ENCODE peak calls at places on chromosomes 6 and 20, in five cellular contexts. One of them, this sample, is unnamed.

GRCh38 chr6:63923139-63923739 is 287.6 kb downstream of the PHF3 start:
- DNase-seq in gastrocnemius medialis: no peak
- DNase-seq in CD8-positive, alpha-beta T cell: no peak
- DNase-seq in choroid plexus epithelial cell: peak
- DNase-seq in left lung: no peak
- DNase-seq in this sample: no peak

GRCh38 chr6:14441371-14441781 is 323.8 kb downstream of the CD83 start:
- DNase-seq in choroid plexus epithelial cell: no peak
- DNase-seq in left lung: no peak
- DNase-seq in gastrocnemius medialis: peak
- DNase-seq in CD8-positive, alpha-beta T cell: no peak
- DNase-seq in this sample: no peak

GRCh38 chr6:26260110-26260637 is 104.8 kb upstream of the BTN3A2 start:
- DNase-seq in gastrocnemius medialis: no peak
- DNase-seq in left lung: no peak
- DNase-seq in choroid plexus epithelial cell: no peak
- DNase-seq in CD8-positive, alpha-beta T cell: no peak
- DNase-seq in this sample: no peak

GRCh38 chr6:88165877-88166492 is at the start of gene CNR1:
- DNase-seq in CD8-positive, alpha-beta T cell: no peak
- DNase-seq in choroid plexus epithelial cell: peak
- DNase-seq in left lung: peak
- DNase-seq in gastrocnemius medialis: no peak
- DNase-seq in this sample: peak

GRCh38 chr6:166721576-166721975 is 94.5 kb upstream of the RPS6KA2 start:
- DNase-seq in CD8-positive, alpha-beta T cell: no peak
- DNase-seq in left lung: no peak
- DNase-seq in gastrocnemius medialis: no peak
- DNase-seq in choroid plexus epithelial cell: no peak
- DNase-seq in this sample: no peak

GRCh38 chr6:16731503-16732018 is 29.7 kb downstream of the ATXN1 start:
- DNase-seq in CD8-positive, alpha-beta T cell: no peak
- DNase-seq in left lung: no peak
- DNase-seq in gastrocnemius medialis: no peak
- DNase-seq in choroid plexus epithelial cell: no peak
- DNase-seq in this sample: peak

GRCh38 chr6:31438677-31439076 is 35.3 kb downstream of the MICA start:
- DNase-seq in left lung: no peak
- DNase-seq in CD8-positive, alpha-beta T cell: no peak
- DNase-seq in choroid plexus epithelial cell: no peak
- DNase-seq in gastrocnemius medialis: no peak
- DNase-seq in this sample: no peak

GRCh38 chr6:157139054-157139708 is 184.1 kb downstream of the TMEM242 start:
- DNase-seq in CD8-positive, alpha-beta T cell: no peak
- DNase-seq in gastrocnemius medialis: no peak
- DNase-seq in left lung: no peak
- DNase-seq in choroid plexus epithelial cell: no peak
- DNase-seq in this sample: no peak

GRCh38 chr6:95280690-95281273 is 296.6 kb upstream of the MANEA start:
- DNase-seq in choroid plexus epithelial cell: peak
- DNase-seq in gastrocnemius medialis: no peak
- DNase-seq in left lung: no peak
- DNase-seq in CD8-positive, alpha-beta T cell: no peak
- DNase-seq in this sample: no peak

GRCh38 chr20:62358171-62358719 is 8.9 kb downstream of the LAMA5 start:
- DNase-seq in left lung: no peak
- DNase-seq in CD8-positive, alpha-beta T cell: no peak
- DNase-seq in choroid plexus epithelial cell: no peak
- DNase-seq in gastrocnemius medialis: peak
- DNase-seq in this sample: no peak

GRCh38 chr20:20466341-20466879 is 98.5 kb downstream of the INSM1 start:
- DNase-seq in choroid plexus epithelial cell: peak
- DNase-seq in gastrocnemius medialis: no peak
- DNase-seq in CD8-positive, alpha-beta T cell: no peak
- DNase-seq in left lung: no peak
- DNase-seq in this sample: peak

GRCh38 chr6:1316482-1317220 is 4.8 kb downstream of the FOXQ1 start:
- DNase-seq in choroid plexus epithelial cell: no peak
- DNase-seq in gastrocnemius medialis: no peak
- DNase-seq in left lung: no peak
- DNase-seq in CD8-positive, alpha-beta T cell: no peak
- DNase-seq in this sample: no peak

GRCh38 chr20:31923388-31924271 is 28.2 kb downstream of the PDRG1 start:
- DNase-seq in choroid plexus epithelial cell: no peak
- DNase-seq in CD8-positive, alpha-beta T cell: no peak
- DNase-seq in gastrocnemius medialis: no peak
- DNase-seq in left lung: no peak
- DNase-seq in this sample: peak

GRCh38 chr6:3383525-3383924 is 73.3 kb downstream of the SLC22A23 start:
- DNase-seq in choroid plexus epithelial cell: peak
- DNase-seq in gastrocnemius medialis: no peak
- DNase-seq in left lung: no peak
- DNase-seq in CD8-positive, alpha-beta T cell: no peak
- DNase-seq in this sample: peak

GRCh38 chr20:48722002-48722731 is 105.6 kb downstream of the PREX1 start:
- DNase-seq in gastrocnemius medialis: no peak
- DNase-seq in choroid plexus epithelial cell: peak
- DNase-seq in left lung: peak
- DNase-seq in CD8-positive, alpha-beta T cell: no peak
- DNase-seq in this sample: peak

GRCh38 chr6:44109212-44109611 is 18.0 kb downstream of the MRPL14 start:
- DNase-seq in gastrocnemius medialis: peak
- DNase-seq in left lung: no peak
- DNase-seq in choroid plexus epithelial cell: no peak
- DNase-seq in CD8-positive, alpha-beta T cell: no peak
- DNase-seq in this sample: no peak

GRCh38 chr20:16580127-16580526 is 6.9 kb upstream of the KIF16B start:
- DNase-seq in left lung: no peak
- DNase-seq in CD8-positive, alpha-beta T cell: no peak
- DNase-seq in choroid plexus epithelial cell: peak
- DNase-seq in gastrocnemius medialis: peak
- DNase-seq in this sample: no peak

GRCh38 chr6:162777091-162777490 is 49.3 kb downstream of the PACRG start:
- DNase-seq in left lung: no peak
- DNase-seq in CD8-positive, alpha-beta T cell: no peak
- DNase-seq in gastrocnemius medialis: no peak
- DNase-seq in choroid plexus epithelial cell: no peak
- DNase-seq in this sample: no peak

GRCh38 chr6:133621751-133622150 is 267.2 kb upstream of the TCF21 start:
- DNase-seq in CD8-positive, alpha-beta T cell: no peak
- DNase-seq in choroid plexus epithelial cell: peak
- DNase-seq in left lung: no peak
- DNase-seq in gastrocnemius medialis: no peak
- DNase-seq in this sample: no peak

GRCh38 chr20:48709292-48709691 is 118.5 kb downstream of the PREX1 start:
- DNase-seq in left lung: peak
- DNase-seq in gastrocnemius medialis: no peak
- DNase-seq in CD8-positive, alpha-beta T cell: no peak
- DNase-seq in choroid plexus epithelial cell: no peak
- DNase-seq in this sample: no peak

GRCh38 chr6:137746264-137746663 is 120.8 kb upstream of the TNFAIP3 start:
- DNase-seq in left lung: no peak
- DNase-seq in gastrocnemius medialis: no peak
- DNase-seq in choroid plexus epithelial cell: no peak
- DNase-seq in CD8-positive, alpha-beta T cell: no peak
- DNase-seq in this sample: peak

GRCh38 chr20:10449270-10449669 is 14.2 kb downstream of the SLX4IP start:
- DNase-seq in choroid plexus epithelial cell: no peak
- DNase-seq in gastrocnemius medialis: no peak
- DNase-seq in CD8-positive, alpha-beta T cell: no peak
- DNase-seq in left lung: no peak
- DNase-seq in this sample: no peak

GRCh38 chr20:44549123-44549522 is 27.3 kb upstream of the SERINC3 start:
- DNase-seq in gastrocnemius medialis: no peak
- DNase-seq in left lung: no peak
- DNase-seq in choroid plexus epithelial cell: no peak
- DNase-seq in CD8-positive, alpha-beta T cell: no peak
- DNase-seq in this sample: no peak

GRCh38 chr20:10861619-10862018 is 187.8 kb upstream of the JAG1 start:
- DNase-seq in left lung: no peak
- DNase-seq in choroid plexus epithelial cell: no peak
- DNase-seq in CD8-positive, alpha-beta T cell: no peak
- DNase-seq in gastrocnemius medialis: no peak
- DNase-seq in this sample: no peak

GRCh38 chr6:113412589-113413367 is 444.4 kb upstream of the MARCKS start:
- DNase-seq in left lung: no peak
- DNase-seq in choroid plexus epithelial cell: no peak
- DNase-seq in CD8-positive, alpha-beta T cell: no peak
- DNase-seq in gastrocnemius medialis: no peak
- DNase-seq in this sample: no peak

DNA sequence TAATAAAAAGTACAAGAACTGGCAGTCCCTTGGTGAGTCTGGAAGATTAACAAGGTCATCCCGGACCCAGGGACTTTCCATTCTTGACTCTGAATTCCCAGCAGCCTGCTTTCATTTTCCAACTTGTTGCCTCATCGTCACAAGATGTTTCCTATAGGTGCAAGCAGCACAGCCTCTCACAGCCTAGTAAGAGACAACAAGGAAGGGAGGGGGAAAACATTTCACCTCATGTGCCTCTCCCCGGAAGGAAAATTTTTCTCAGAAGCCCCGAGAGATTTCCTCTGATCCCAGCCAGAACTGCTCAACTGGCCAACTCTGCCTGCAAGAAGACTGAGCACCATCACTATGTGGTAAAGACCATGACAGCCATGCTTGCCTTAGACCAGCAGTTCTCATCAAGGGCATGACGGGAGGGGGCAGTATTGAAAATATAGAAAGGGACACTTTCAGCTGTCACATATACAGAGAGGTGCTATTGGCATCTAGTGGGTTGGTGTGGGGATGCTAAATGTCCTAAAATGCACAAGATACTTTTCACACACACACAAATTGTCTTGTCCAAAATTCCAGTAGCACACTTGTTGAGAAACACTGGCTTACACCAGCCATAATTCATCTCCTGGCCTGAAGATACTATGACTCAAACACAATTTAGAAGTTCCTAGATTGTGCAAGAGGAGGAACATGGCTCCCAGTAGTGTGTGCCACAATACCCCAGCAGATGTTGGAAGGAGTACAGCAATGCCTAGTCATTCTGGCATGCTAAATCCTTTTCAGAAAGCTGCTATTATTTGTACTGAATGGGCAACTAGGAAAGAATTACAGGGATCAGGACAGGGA is 10.8 kb upstream of the WTAP start:
- DNase-seq in choroid plexus epithelial cell: peak
- DNase-seq in CD8-positive, alpha-beta T cell: no peak
- DNase-seq in left lung: no peak
- DNase-seq in gastrocnemius medialis: peak
- DNase-seq in this sample: no peak
- TF ChIP-seq CTCF in choroid plexus epithelial cell: no peak
- TF ChIP-seq CTCF in CD8-positive, alpha-beta T cell: no peak
- TF ChIP-seq CTCF in left lung: no peak
- TF ChIP-seq CTCF in gastrocnemius medialis: peak
- TF ChIP-seq CTCF in this sample: no peak

GRCh38 chr6:158654498-158654897 is 4.6 kb downstream of the SYTL3 start:
- DNase-seq in CD8-positive, alpha-beta T cell: no peak
- DNase-seq in choroid plexus epithelial cell: peak
- DNase-seq in left lung: peak
- DNase-seq in gastrocnemius medialis: peak
- DNase-seq in this sample: no peak
- H3K4me3 ChIP-seq in CD8-positive, alpha-beta T cell: peak
- H3K4me3 ChIP-seq in choroid plexus epithelial cell: no peak
- H3K4me3 ChIP-seq in left lung: no peak
- H3K4me3 ChIP-seq in gastrocnemius medialis: no peak
- H3K4me3 ChIP-seq in this sample: no peak

GRCh38 chr20:51378171-51378928 is 164.2 kb downstream of the NFATC2 start:
- DNase-seq in CD8-positive, alpha-beta T cell: no peak
- DNase-seq in gastrocnemius medialis: no peak
- DNase-seq in choroid plexus epithelial cell: no peak
- DNase-seq in left lung: peak
- DNase-seq in this sample: no peak
- TF ChIP-seq CTCF in CD8-positive, alpha-beta T cell: no peak
- TF ChIP-seq CTCF in gastrocnemius medialis: no peak
- TF ChIP-seq CTCF in choroid plexus epithelial cell: peak
- TF ChIP-seq CTCF in left lung: no peak
- TF ChIP-seq CTCF in this sample: peak

GRCh38 chr20:58225490-58226200 is 2.8 kb downstream of the ANKRD60 start:
- DNase-seq in CD8-positive, alpha-beta T cell: no peak
- DNase-seq in left lung: no peak
- DNase-seq in gastrocnemius medialis: no peak
- DNase-seq in choroid plexus epithelial cell: no peak
- DNase-seq in this sample: no peak

GRCh38 chr20:58228484-58229197 is at the start of gene ANKRD60:
- DNase-seq in gastrocnemius medialis: no peak
- DNase-seq in CD8-positive, alpha-beta T cell: peak
- DNase-seq in left lung: no peak
- DNase-seq in choroid plexus epithelial cell: peak
- DNase-seq in this sample: no peak

GRCh38 chr20:58228103-58228483 is 360 bp downstream of the ANKRD60 start:
- DNase-seq in gastrocnemius medialis: no peak
- DNase-seq in CD8-positive, alpha-beta T cell: no peak
- DNase-seq in left lung: no peak
- DNase-seq in choroid plexus epithelial cell: peak
- DNase-seq in this sample: no peak

GRCh38 chr20:58229198-58229802 is 847 bp upstream of the ANKRD60 start:
- DNase-seq in choroid plexus epithelial cell: peak
- DNase-seq in CD8-positive, alpha-beta T cell: no peak
- DNase-seq in left lung: no peak
- DNase-seq in gastrocnemius medialis: no peak
- DNase-seq in this sample: no peak

DNA sequence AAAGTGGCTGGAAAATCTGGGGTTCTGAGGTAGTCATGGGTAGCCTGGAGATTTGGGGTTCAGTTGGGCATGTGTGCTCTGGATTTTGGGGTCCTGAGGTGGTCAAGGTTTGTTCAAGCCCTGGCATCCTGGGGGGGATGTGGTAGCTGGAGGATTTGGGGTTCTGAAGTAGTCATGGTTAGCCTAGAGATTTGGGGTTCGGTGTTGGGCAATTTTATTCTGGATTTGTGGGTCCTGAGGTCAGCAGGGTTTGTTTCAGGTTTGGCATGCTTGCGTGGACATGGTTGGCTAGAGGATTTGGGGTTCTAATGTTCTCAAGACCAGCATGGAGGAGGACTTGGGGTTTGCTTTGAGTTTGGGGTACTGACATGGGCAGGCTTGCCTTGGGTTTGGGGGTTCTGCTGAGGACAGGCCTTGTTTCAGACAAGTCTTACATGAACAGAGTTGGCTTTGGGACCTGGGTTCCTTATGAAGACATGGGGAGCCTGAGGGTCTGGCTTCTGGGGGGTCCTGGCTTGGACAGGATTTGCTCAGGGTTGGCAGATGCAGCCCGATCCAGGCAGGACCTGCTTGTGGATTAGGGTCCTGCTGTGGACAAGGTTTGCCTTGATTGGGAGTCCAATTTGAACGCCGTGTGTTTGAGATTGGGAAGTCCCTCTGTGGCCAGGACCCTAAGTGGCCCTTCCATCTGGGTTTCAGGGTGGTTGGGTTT is 906 bp downstream of the ANKRD60 start:
- DNase-seq in choroid plexus epithelial cell: no peak
- DNase-seq in CD8-positive, alpha-beta T cell: no peak
- DNase-seq in left lung: no peak
- DNase-seq in gastrocnemius medialis: no peak
- DNase-seq in this sample: no peak
- H3K4me3 ChIP-seq in choroid plexus epithelial cell: no peak
- H3K4me3 ChIP-seq in CD8-positive, alpha-beta T cell: no peak
- H3K4me3 ChIP-seq in left lung: no peak
- H3K4me3 ChIP-seq in gastrocnemius medialis: no peak
- H3K4me3 ChIP-seq in this sample: no peak

This sample was measured in GM06990.